ENCODE peak calls at places on chromosomes 12 and 14, in seven cellular contexts. F is lung, D is breast epithelium, E is lower lobe of right lung, T is tibial artery, Z is body of pancreas, W is astrocyte. G is an unnamed sample.

GRCh38 chr12:46268349-46268616 is 560 bp downstream of the SLC38A1 start:
- DNase-seq in T (no peak), F (no peak), W (peak; percentile 6), Z (no peak), D (peak; percentile 54), E (peak; percentile 49), G (no peak)

GRCh38 chr12:119868992-119869391 is 8.1 kb downstream of the CIT start:
- DNase-seq in W (no peak), Z (no peak), D (no peak), F (no peak), T (no peak), E (no peak), G (no peak)

GRCh38 chr14:101549154-101549553 is 12.1 kb upstream of the DIO3 start:
- DNase-seq in T (no peak), W (no peak), D (no peak), E (no peak), Z (no peak), F (no peak), G (no peak)

GRCh38 chr14:53090853-53091252 is 62.3 kb downstream of the DDHD1 start:
- DNase-seq in W (no peak), F (no peak), D (no peak), Z (no peak), E (no peak), T (no peak), G (no peak)

GRCh38 chr12:53558631-53559030 is 51.3 kb upstream of the NPFF start:
- DNase-seq in T (no peak), W (no peak), D (no peak), Z (no peak), F (no peak), E (no peak), G (no peak)

GRCh38 chr12:15244341-15244740 is 23.1 kb upstream of the RERG start:
- DNase-seq in T (no peak), D (no peak), W (no peak), Z (no peak), E (no peak), F (no peak), G (no peak)

GRCh38 chr12:13702401-13702800 is 279.0 kb downstream of the GRIN2B start:
- DNase-seq in Z (no peak), W (no peak), E (no peak), D (no peak), T (no peak), F (no peak), G (no peak)

GRCh38 chr14:23364604-23365352 is at the start of gene EFS:
- DNase-seq in D (no peak), Z (no peak), W (peak; percentile 10), E (no peak), T (peak; percentile 68), F (no peak), G (no peak)

GRCh38 chr12:104025771-104026170 is 24.2 kb downstream of the GLT8D2 start:
- DNase-seq in D (no peak), F (no peak), W (no peak), T (no peak), Z (no peak), E (no peak), G (no peak)

GRCh38 chr14:91303091-91303923 is 58.8 kb upstream of the GPR68 start:
- DNase-seq in E (peak; percentile 41), T (no peak), F (no peak), W (no peak), Z (no peak), D (no peak), G (peak; percentile 58)

GRCh38 chr14:24310666-24311604 is at the start of gene LTB4R:
- DNase-seq in Z (peak; percentile 86), D (peak; percentile 74), E (peak; percentile 86), W (peak; percentile 72), T (peak; percentile 52), F (peak; percentile 76), G (peak; percentile 76)

GRCh38 chr14:104443391-104444158 is 136.0 kb upstream of the C14orf180 start:
- DNase-seq in T (peak; percentile 11), Z (no peak), F (peak; percentile 23), W (no peak), E (no peak), D (no peak), G (peak; percentile 13)

GRCh38 chr14:99378782-99379214 is 101.9 kb downstream of the SETD3 start:
- DNase-seq in E (no peak), T (no peak), F (no peak), D (no peak), W (peak; percentile 49), Z (no peak), G (no peak)

GRCh38 chr14:64202731-64203130 is 91.4 kb downstream of the ESR2 start:
- DNase-seq in W (no peak), Z (no peak), F (no peak), T (no peak), E (no peak), D (no peak), G (no peak)

GRCh38 chr12:41869432-41869831 is 275.2 kb downstream of the GXYLT1 start:
- DNase-seq in E (no peak), F (no peak), T (no peak), W (no peak), Z (no peak), D (no peak), G (no peak)

GRCh38 chr14:74444866-74445265 is 18.9 kb upstream of the SYNDIG1L start:
- DNase-seq in D (no peak), E (no peak), W (no peak), T (no peak), F (no peak), Z (no peak), G (no peak)

GRCh38 chr14:103516426-103517171 is 6.0 kb downstream of the CKB start:
- DNase-seq in Z (no peak), E (peak; percentile 10), T (no peak), D (peak; percentile 37), W (no peak), F (no peak), G (no peak)

DNA sequence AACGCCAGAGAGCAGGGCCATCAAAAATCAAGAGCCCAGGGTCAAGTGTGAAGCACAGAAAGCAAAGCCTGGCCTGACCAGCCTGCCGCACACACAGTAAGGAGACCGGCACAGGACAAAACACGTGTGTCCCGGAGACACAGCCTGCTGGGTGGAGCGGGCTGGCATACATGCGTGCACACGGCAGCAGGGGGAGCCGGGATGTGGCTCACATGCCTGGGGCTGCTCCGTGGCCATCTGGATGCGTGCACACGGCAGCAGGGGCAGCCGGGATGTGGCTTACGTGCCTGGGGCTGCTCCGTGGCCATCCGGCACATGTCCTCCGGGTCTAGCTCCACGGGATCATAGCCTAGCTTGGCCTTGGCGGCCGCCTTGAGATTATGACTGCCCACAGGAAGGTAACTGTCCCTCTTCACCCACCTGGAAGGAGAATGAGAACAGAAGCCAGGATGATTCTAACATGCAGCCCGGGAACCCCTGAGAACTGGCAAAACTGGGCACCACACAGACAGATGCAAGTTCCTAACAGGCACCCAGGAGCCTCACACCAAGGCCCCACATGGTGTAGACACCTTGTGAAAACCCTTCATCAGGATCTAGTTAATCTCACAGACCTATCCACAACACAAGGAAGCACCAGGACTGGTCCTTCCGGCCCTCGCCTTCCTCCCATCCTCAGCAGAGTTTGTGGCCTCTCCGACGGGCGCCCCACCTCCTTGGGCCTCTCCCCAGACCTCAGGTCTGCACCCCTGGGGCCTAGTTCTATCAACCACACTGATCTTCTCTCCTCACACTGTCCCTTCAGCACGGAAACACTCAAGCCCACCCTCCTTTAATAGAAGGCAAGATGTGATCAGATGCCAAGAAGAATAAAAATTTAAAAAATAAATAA is 13.6 kb downstream of the POLE start:
- DNase-seq in Z (no peak), W (no peak), F (no peak), T (no peak), D (no peak), E (no peak), G (no peak)
- H3K36me3 ChIP-seq in Z (peaks cover 8% of the 10 kb centered on the region), W (peaks cover 24% of the 10 kb centered on the region), F (peaks cover 20% of the 10 kb centered on the region), T (peaks cover 79% of the 10 kb centered on the region), D (peaks cover 12% of the 10 kb centered on the region), E (peaks cover 77% of the 10 kb centered on the region), G (peaks cover 2% of the 10 kb centered on the region)

GRCh38 chr14:105933238-105933637 is 406.9 kb downstream of the TMEM121 start:
- DNase-seq in T (no peak), F (no peak), Z (no peak), E (no peak), W (no peak), D (no peak), G (no peak)
- H3K9me3 ChIP-seq in T (peaks cover 20% of the 10 kb centered on the region), F (no peaks in the 10 kb centered on the region), Z (peaks cover 1% of the 10 kb centered on the region), E (peaks cover 12% of the 10 kb centered on the region), W (peaks cover 16% of the 10 kb centered on the region), D (peaks cover 9% of the 10 kb centered on the region), G (no peaks in the 10 kb centered on the region)

DNA sequence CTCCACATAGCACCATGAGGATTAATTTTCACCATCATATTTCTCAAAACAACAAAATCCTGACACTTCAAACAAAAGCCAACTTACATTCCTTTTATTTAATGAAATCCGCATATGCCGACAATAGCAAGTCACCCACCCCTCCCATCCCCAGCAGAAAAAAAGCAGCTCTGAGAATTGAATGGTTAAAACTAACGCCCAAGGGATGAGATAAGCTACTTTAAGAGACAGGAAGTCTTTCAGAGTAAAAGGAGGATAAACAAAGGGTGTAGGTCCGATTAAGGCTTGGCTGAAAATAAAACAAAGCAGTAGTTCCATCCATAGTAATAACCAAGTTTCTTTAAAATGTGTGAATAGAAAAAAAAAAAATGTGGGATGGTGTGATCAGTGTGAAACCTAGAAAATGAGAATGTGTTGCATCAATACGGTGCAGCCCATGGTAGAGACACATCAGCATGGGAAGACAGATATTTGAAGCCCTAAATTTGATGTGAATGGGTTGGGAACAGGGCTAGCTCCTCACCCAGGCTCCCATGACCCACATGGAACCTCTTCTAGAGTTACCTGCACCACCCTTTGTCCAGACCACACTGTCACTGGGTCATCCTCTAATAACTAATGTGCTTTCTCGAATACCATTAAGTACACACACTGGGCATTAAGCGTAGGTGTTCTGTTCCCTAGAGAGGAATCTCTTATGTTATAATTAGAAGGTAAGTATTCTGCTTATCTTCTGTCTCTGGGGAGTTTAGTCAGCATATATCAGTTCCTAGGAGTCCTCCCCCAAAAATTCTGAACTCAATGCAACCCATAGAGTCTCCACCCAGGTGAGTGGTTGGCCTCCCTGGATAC is 31.7 kb downstream of the RTRAF start:
- DNase-seq in E (no peak), D (no peak), T (no peak), F (no peak), Z (no peak), W (no peak), G (peak; percentile 56)
- H3K4me1 ChIP-seq in E (peaks cover 23% of the 10 kb centered on the region), D (no peaks in the 10 kb centered on the region), T (no peaks in the 10 kb centered on the region), F (peaks cover 13% of the 10 kb centered on the region), Z (peaks cover 7% of the 10 kb centered on the region), W (peaks cover 39% of the 10 kb centered on the region), G (peaks cover 3% of the 10 kb centered on the region)

GRCh38 chr14:55353686-55354467 is 57.8 kb downstream of the ATG14 start:
- DNase-seq in E (no peak), F (no peak), Z (no peak), W (no peak), D (no peak), T (no peak), G (no peak)
- H3K36me3 ChIP-seq in E (peaks cover 45% of the 10 kb centered on the region), F (peaks cover 21% of the 10 kb centered on the region), Z (peaks cover 6% of the 10 kb centered on the region), W (peaks cover 16% of the 10 kb centered on the region), D (no peaks in the 10 kb centered on the region), T (peaks cover 30% of the 10 kb centered on the region), G (peaks cover 4% of the 10 kb centered on the region)

DNA sequence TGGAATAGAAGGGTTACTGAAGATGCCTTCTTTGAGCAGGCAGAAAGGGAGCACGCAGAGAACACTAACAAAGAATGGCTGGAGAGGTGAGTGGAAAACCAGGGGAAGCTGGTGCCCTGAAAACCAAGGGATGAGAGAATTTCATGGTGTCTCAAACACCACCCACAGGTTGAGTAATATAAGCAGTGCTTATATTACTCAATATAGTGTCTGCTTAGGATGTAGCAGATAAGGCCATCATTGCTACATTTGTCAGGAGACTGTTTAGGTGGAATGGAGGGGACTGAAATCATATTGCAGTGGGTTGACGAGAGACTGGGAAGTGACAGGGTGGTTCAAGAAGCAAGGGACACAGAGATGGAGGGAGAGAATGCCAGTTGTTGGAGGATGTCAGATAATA is 20.6 kb downstream of the PKP2 start:
- DNase-seq in F (no peak), T (no peak), D (no peak), W (no peak), E (no peak), Z (no peak), G (no peak)
- H3K9me3 ChIP-seq in F (no peaks in the 10 kb centered on the region), T (no peaks in the 10 kb centered on the region), D (no peaks in the 10 kb centered on the region), W (no peaks in the 10 kb centered on the region), E (no peaks in the 10 kb centered on the region), Z (no peaks in the 10 kb centered on the region), G (no peaks in the 10 kb centered on the region)

GRCh38 chr12:807041-807717 is 54.8 kb downstream of the WNK1 start:
- DNase-seq in T (no peak), Z (no peak), D (no peak), E (no peak), W (no peak), F (no peak), G (no peak)
- H3K4me1 ChIP-seq in T (peaks cover 31% of the 10 kb centered on the region), Z (peaks cover 16% of the 10 kb centered on the region), D (no peaks in the 10 kb centered on the region), E (peaks cover 71% of the 10 kb centered on the region), W (peaks cover 7% of the 10 kb centered on the region), F (peaks cover 30% of the 10 kb centered on the region), G (peaks cover 3% of the 10 kb centered on the region)